ENCODE peak calls at places on chromosomes 7 and 10, in four cellular contexts. G is A549, D is K562, U is HepG2. K is an unnamed sample.

GRCh38 chr10:130864951-130865350 is 446.6 kb downstream of the TCERG1L start:
- DNase-seq in G (no peak), D (no peak), U (no peak), K (no peak)

GRCh38 chr7:38870147-38870546 is 38.8 kb downstream of the VPS41 start:
- DNase-seq in G (no peak), D (no peak), U (no peak), K (no peak)

GRCh38 chr10:67438605-67439258 is 257.3 kb downstream of the CTNNA3 start:
- DNase-seq in G (no peak), D (no peak), U (no peak), K (no peak)

GRCh38 chr10:130194194-130194990 is 58.2 kb downstream of the GLRX3 start:
- DNase-seq in G (no peak), D (no peak), U (no peak), K (no peak)

GRCh38 chr7:1646957-1647891 is 22.9 kb upstream of the ELFN1 start:
- DNase-seq in G (no peak), D (no peak), U (no peak), K (no peak)

GRCh38 chr7:78562191-78562590 is 763.6 kb downstream of the PHTF2 start:
- DNase-seq in G (no peak), D (no peak), U (no peak), K (no peak)

GRCh38 chr7:87816389-87816788 is 59.8 kb downstream of the SLC25A40 start:
- DNase-seq in G (no peak), D (no peak), U (no peak), K (no peak)

GRCh38 chr10:13722747-13723657 is 136.2 kb downstream of the PRPF18 start:
- DNase-seq in G (no peak), D (no peak), U (no peak), K (no peak)

GRCh38 chr10:7484456-7485266 is 73.8 kb upstream of the SFMBT2 start:
- DNase-seq in G (no peak), D (no peak), U (no peak), K (no peak)

GRCh38 chr10:104472505-104472904 is 118.9 kb downstream of the CFAP58 start:
- DNase-seq in G (no peak), D (no peak), U (no peak), K (no peak)

GRCh38 chr10:70174058-70174741 is 3.9 kb upstream of the SAR1A start:
- DNase-seq in G (no peak), D (peak), U (peak), K (no peak)

GRCh38 chr7:19744075-19744474 is 29.3 kb downstream of the TMEM196 start:
- DNase-seq in G (no peak), D (no peak), U (no peak), K (no peak)

GRCh38 chr7:120055300-120055699 is 217.7 kb upstream of the KCND2 start:
- DNase-seq in G (no peak), D (no peak), U (no peak), K (no peak)

GRCh38 chr10:24307173-24307572 is 98.2 kb downstream of the KIAA1217 start:
- DNase-seq in G (no peak), D (no peak), U (no peak), K (no peak)

GRCh38 chr7:74203157-74203556 is 6.6 kb upstream of the LAT2 start:
- DNase-seq in G (peak), D (peak), U (peak), K (no peak)

GRCh38 chr7:98982686-98983085 is 104.4 kb downstream of the TRRAP start:
- DNase-seq in G (no peak), D (no peak), U (no peak), K (no peak)

GRCh38 chr10:67763499-67764011 is 67.6 kb upstream of the CTNNA3 start:
- DNase-seq in G (peak), D (no peak), U (peak), K (peak)

GRCh38 chr10:29736325-29737208 is 101.8 kb upstream of the SVIL start:
- DNase-seq in G (peak), D (no peak), U (no peak), K (peak)

GRCh38 chr7:159088016-159088865 is 56.4 kb downstream of the VIPR2 start:
- DNase-seq in G (no peak), D (no peak), U (no peak), K (no peak)

GRCh38 chr7:124784879-124785818 is 19.6 kb upstream of the GPR37 start:
- DNase-seq in G (peak), D (peak), U (peak), K (peak)

GRCh38 chr10:69659286-69660027 is 29.4 kb downstream of the FAM241B start:
- DNase-seq in G (no peak), D (no peak), U (no peak), K (no peak)

GRCh38 chr7:102009628-102010027 is 192.2 kb downstream of the CUX1 start:
- DNase-seq in G (no peak), D (no peak), U (no peak), K (no peak)

GRCh38 chr10:132616170-132616994 is 78.8 kb downstream of the INPP5A start:
- DNase-seq in G (no peak), D (no peak), U (no peak), K (no peak)

GRCh38 chr7:2152646-2153045 is 80.1 kb downstream of the MAD1L1 start:
- DNase-seq in G (no peak), D (no peak), U (no peak), K (no peak)

GRCh38 chr10:36349445-36350063 is 707.5 kb upstream of the FZD8 start:
- DNase-seq in G (no peak), D (no peak), U (no peak), K (no peak)

GRCh38 chr7:155947051-155947450 is 134.8 kb upstream of the SHH start:
- DNase-seq in G (no peak), D (no peak), U (no peak), K (no peak)

GRCh38 chr10:109773288-109773687 is 150.0 kb downstream of the XPNPEP1 start:
- DNase-seq in G (no peak), D (no peak), U (no peak), K (no peak)

GRCh38 chr7:55366461-55367138 is 1.5 kb downstream of the LANCL2 start:
- DNase-seq in G (no peak), D (peak), U (peak), K (no peak)

GRCh38 chr10:6271663-6272062 is 68.9 kb downstream of the PFKFB3 start:
- DNase-seq in G (no peak), D (no peak), U (peak), K (no peak)

GRCh38 chr10:70597856-70598815 is 4.4 kb downstream of the PRF1 start:
- DNase-seq in G (no peak), D (no peak), U (no peak), K (no peak)

GRCh38 chr7:151851160-151851751 is 25.7 kb downstream of the PRKAG2 start:
- DNase-seq in G (no peak), D (no peak), U (no peak), K (peak)

GRCh38 chr10:51144161-51144781 is 70.0 kb downstream of the PRKG1 start:
- DNase-seq in G (no peak), D (no peak), U (no peak), K (no peak)

DNA sequence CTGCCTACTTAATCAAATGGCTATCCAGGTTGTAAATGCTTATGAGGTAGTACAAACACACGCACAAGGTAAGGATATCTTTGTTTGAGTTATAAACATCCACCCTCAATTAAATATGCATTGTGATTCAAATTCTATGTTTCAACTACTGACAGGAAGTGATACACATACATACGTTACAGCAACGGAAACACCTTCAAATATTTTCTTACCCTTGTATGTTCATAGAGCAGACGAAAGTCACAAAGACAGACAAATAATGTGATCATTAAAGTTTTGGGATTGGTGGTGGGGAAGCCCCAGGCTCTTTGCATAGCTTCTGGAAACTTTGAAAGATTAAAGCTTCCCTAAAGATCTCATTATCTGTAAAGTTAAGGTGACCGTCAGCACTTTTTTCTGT is 521.0 kb downstream of the PARD3 start:
- DNase-seq in G (no peak), D (no peak), U (no peak), K (no peak)
- TF ChIP-seq JUN in G (no peak), D (no peak), U (no peak), K (no peak)

DNA sequence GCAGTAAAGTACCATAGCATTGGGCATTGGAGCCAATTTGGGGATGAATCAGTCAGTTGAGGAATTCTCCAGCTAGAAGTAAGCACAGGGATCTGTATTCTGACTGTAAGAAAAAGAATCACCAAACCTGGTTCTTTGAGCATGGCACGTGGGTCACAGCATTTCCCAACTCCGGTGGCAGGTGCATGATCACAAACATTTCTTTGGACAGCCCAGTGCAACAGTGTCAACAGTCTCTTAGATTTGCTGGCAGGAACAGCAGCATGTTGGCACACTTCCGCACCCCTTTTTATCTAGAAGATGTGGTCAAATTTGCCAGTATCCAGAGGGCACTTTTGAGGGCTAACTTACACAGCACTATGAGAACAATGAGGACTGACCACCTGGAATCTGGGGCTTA is 437.5 kb upstream of the GHITM start:
- DNase-seq in G (no peak), D (no peak), U (no peak), K (no peak)
- TF ChIP-seq HMGXB4 in G (no peak), D (no peak), U (no peak), K (no peak)

GRCh38 chr7:135960709-135961451 is 16.3 kb downstream of the MTPN start:
- DNase-seq in G (no peak), D (no peak), U (no peak), K (no peak)
- TF ChIP-seq JUN in G (no peak), D (no peak), U (no peak), K (no peak)

DNA sequence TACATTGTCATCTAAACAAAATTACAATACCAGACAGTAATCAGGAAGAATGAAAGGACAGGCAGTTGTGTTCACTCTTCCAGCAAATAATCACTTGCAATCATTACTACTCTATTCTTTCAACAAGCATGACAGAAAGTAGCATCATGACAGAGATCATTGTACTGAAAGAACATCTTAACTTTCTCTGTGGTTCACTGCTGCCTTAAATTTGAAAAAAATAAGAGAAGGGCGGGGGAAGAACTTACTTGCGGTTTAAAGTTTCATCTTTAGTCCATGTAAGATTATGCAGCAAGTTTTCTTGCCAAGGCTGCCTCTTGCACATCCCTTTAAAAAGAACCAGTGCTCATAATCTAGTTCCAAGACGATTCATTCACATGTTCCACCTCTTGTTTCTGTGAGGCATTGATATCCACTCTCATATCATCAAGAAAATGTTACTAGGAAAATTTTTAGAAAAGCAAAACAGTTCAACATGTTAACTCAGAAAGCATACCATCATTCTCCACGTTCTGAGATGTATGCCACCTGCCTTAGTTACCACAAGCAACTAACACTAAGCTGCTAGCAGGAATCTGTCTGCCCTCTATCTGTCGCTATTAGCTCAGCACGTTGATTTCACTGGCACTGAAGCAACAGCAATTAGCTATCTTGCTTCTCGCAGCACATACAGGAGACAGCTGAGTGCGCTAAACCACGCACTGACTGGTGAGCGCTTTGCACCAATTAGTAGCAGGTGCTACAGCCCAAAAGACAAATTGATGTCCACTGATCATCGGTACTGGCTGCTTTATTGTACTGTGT is at the start of gene PCDH15:
- DNase-seq in G (no peak), D (no peak), U (peak), K (peak)
- TF ChIP-seq HMGXB4 in G (no peak), D (no peak), U (no peak), K (no peak)

GRCh38 chr10:44960482-44961230 is 1.1 kb downstream of the RASSF4 start:
- DNase-seq in G (no peak), D (no peak), U (peak), K (no peak)
- TF ChIP-seq JUN in G (no peak), D (no peak), U (no peak), K (no peak)

DNA sequence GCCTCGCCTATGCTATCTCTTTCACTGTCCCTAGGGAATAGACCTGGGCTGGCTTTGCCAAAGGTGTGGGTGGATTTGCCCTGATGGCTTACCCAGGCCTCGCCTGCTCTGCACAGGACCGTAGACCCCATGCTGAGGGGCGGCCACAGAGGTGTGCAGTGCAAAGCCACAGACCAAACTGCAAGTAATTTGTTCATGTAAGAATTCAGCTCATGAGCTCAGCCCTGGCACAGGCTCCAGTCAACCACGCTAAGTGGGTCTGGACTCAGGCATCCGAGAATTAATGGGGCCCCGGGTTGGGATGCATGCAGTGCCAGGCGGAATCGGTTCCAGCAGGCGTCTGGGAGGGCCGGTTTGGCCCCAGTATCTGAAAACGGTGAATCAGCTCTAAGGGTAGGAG is 445.2 kb downstream of the DNAJB6 start:
- DNase-seq in G (no peak), D (no peak), U (no peak), K (no peak)
- TF ChIP-seq HMGXB4 in G (no peak), D (no peak), U (no peak), K (no peak)

DNA sequence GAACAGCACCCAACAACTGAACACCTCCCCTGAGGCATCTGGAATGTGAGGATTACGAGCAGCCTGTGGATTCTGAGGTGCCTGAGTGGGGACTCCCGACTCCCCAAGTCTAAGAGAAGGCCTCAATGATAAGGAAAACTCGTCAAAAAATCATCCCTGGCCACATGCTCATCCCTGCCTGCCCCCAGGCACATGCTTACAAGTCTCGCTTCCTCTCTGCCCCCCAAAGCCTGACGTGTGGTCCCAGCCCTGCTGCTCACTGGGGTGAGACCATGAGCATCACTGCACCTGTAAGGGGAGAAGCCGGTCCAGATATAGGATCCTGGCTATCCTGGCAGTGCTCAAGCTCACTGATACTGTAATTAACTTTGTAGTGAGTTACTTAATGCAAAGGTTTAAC is 168.2 kb downstream of the DIP2C start:
- DNase-seq in G (no peak), D (no peak), U (no peak), K (no peak)
- TF ChIP-seq JUN in G (no peak), D (no peak), U (no peak), K (no peak)

K was measured in WTC11.